ENCODE peak calls at places on chromosomes 5 and 9, in five cellular contexts. T is pons; D is AG20443; R is cardiac fibroblast; L is stimulated activated CD4-positive, alpha-beta T cell treated with anti-CD3 and anti-CD28 coated beads, Interleukin-12 subunit alpha, Interleukin-12 subunit beta, amount 100 ng/mL, for 48 hours. W is an unnamed sample.

GRCh38 chr9:37062331-37062730 is 28.3 kb upstream of the PAX5 start:
- DNase-seq in T (no peak), D (no peak), R (no peak), L (no peak), W (no peak)

GRCh38 chr9:129280236-129281231 is 102.5 kb upstream of the IER5L start:
- DNase-seq in T (peak; percentile 7), D (peak; percentile 11), R (no peak), L (no peak), W (no peak)

GRCh38 chr5:71937906-71938698 is 169.2 kb upstream of the MAP1B start:
- DNase-seq in T (peak; percentile 77), D (no peak), R (no peak), L (no peak), W (no peak)

GRCh38 chr9:114460513-114461225 is 44.6 kb downstream of the WHRN start:
- DNase-seq in T (no peak), D (no peak), R (no peak), L (no peak), W (no peak)

GRCh38 chr5:138169124-138169523 is 9.3 kb downstream of the BRD8 start:
- DNase-seq in T (no peak), D (no peak), R (no peak), L (no peak), W (no peak)

GRCh38 chr5:74619308-74619707 is 21.2 kb downstream of the ENC1 start:
- DNase-seq in T (peak; percentile 47), D (no peak), R (no peak), L (no peak), W (no peak)

GRCh38 chr9:85569988-85570387 is 171.8 kb downstream of the AGTPBP1 start:
- DNase-seq in T (no peak), D (peak; percentile 47), R (peak; percentile 34), L (no peak), W (peak; percentile 10)

GRCh38 chr9:133979124-133979920 is 12.8 kb downstream of the VAV2 start:
- DNase-seq in T (no peak), D (peak; percentile 77), R (peak; percentile 48), L (no peak), W (no peak)

GRCh38 chr5:76426391-76426802 is 23.3 kb downstream of the IQGAP2 start:
- DNase-seq in T (no peak), D (no peak), R (no peak), L (no peak), W (no peak)

GRCh38 chr5:168163966-168164365 is 127.5 kb upstream of the WWC1 start:
- DNase-seq in T (no peak), D (no peak), R (no peak), L (no peak), W (no peak)

GRCh38 chr9:100324594-100325200 is 28.0 kb downstream of the TEX10 start:
- DNase-seq in T (peak; percentile 61), D (peak; percentile 27), R (peak; percentile 77), L (no peak), W (peak; percentile 30)

GRCh38 chr9:101458955-101459631 is 23.5 kb upstream of the ALDOB start:
- DNase-seq in T (peak; percentile 96), D (peak; percentile 70), R (peak; percentile 76), L (no peak), W (peak; percentile 71)

GRCh38 chr9:72383978-72384709 is 19.1 kb upstream of the ZFAND5 start:
- DNase-seq in T (no peak), D (peak; percentile 78), R (peak; percentile 75), L (no peak), W (peak; percentile 26)

GRCh38 chr9:78365979-78366697 is 69.2 kb downstream of the PSAT1 start:
- DNase-seq in T (peak; percentile 11), D (peak; percentile 30), R (peak; percentile 40), L (no peak), W (peak; percentile 52)

GRCh38 chr9:77455312-77455927 is 192.7 kb downstream of the GNA14 start:
- DNase-seq in T (no peak), D (peak; percentile 39), R (no peak), L (peak; percentile 18), W (peak; percentile 70)

GRCh38 chr5:143054480-143054941 is 284.3 kb downstream of the ARHGAP26 start:
- DNase-seq in T (no peak), D (no peak), R (no peak), L (no peak), W (no peak)

GRCh38 chr5:54701179-54701578 is 183.6 kb downstream of the SNX18 start:
- DNase-seq in T (no peak), D (peak; percentile 86), R (peak; percentile 97), L (no peak), W (peak; percentile 94)

GRCh38 chr5:2538169-2538568 is 213.3 kb downstream of the IRX2 start:
- DNase-seq in T (no peak), D (no peak), R (no peak), L (no peak), W (no peak)

GRCh38 chr9:26750126-26750525 is 142.5 kb downstream of the CAAP1 start:
- DNase-seq in T (no peak), D (no peak), R (no peak), L (no peak), W (no peak)

GRCh38 chr5:36880761-36881160 is 4.2 kb downstream of the NIPBL start:
- DNase-seq in T (no peak), D (no peak), R (no peak), L (no peak), W (no peak)

GRCh38 chr5:198516-198915 is 7.2 kb downstream of the LRRC14B start:
- DNase-seq in T (no peak), D (no peak), R (no peak), L (no peak), W (no peak)

GRCh38 chr5:65812648-65813047 is 90.6 kb downstream of the NLN start:
- DNase-seq in T (no peak), D (no peak), R (no peak), L (no peak), W (peak; percentile 49)

GRCh38 chr9:106307670-106308069 is 555.3 kb upstream of the ZNF462 start:
- DNase-seq in T (no peak), D (no peak), R (no peak), L (no peak), W (peak; percentile 57)

GRCh38 chr5:59069438-59070079 is 486.7 kb downstream of the RAB3C start:
- DNase-seq in T (peak; percentile 64), D (peak; percentile 88), R (peak; percentile 95), L (no peak), W (peak; percentile 76)

GRCh38 chr5:149002761-149003689 is 59.8 kb downstream of the SH3TC2 start:
- DNase-seq in T (no peak), D (peak; percentile 29), R (peak; percentile 33), L (no peak), W (peak; percentile 95)

GRCh38 chr5:14660836-14661235 is 3.7 kb upstream of the OTULIN start:
- DNase-seq in T (no peak), D (no peak), R (no peak), L (no peak), W (peak; percentile 47)

GRCh38 chr5:40376566-40376965 is 303.1 kb upstream of the PTGER4 start:
- DNase-seq in T (no peak), D (no peak), R (no peak), L (no peak), W (no peak)

GRCh38 chr9:70044450-70045307 is 1.0 kb downstream of the MAMDC2 start:
- DNase-seq in T (no peak), D (peak; percentile 75), R (peak; percentile 50), L (no peak), W (no peak)

GRCh38 chr5:33114361-33114760 is 326.4 kb upstream of the TARS1 start:
- DNase-seq in T (no peak), D (no peak), R (no peak), L (no peak), W (no peak)

W was measured in PC-3.